ENCODE peak calls at places on chromosomes 1 and 21, in six cellular contexts. E is iris pigment epithelial cell, K is mesenteric fat pad, I is left ventricle myocardium inferior, Y is A673, H is upper lobe of right lung. U is an unnamed sample.

GRCh38 chr1:14479865-14480264 is 118.6 kb upstream of the KAZN start:
- DNase-seq in E (peak; percentile 8), K (no peak), I (no peak), Y (no peak), H (no peak), U (no peak)

GRCh38 chr1:98556521-98557158 is 104.9 kb upstream of the SNX7 start:
- DNase-seq in E (peak; percentile 25), K (no peak), I (no peak), Y (peak; percentile 65), H (no peak), U (peak; percentile 51)

GRCh38 chr1:159980076-159980475 is 26.0 kb upstream of the SLAMF9 start:
- DNase-seq in E (no peak), K (no peak), I (no peak), Y (no peak), H (no peak), U (no peak)

GRCh38 chr1:199460933-199461332 is 566.6 kb upstream of the NR5A2 start:
- DNase-seq in E (peak; percentile 36), K (no peak), I (no peak), Y (peak; percentile 41), H (no peak), U (peak; percentile 20)

GRCh38 chr21:31623664-31624063 is 35.8 kb upstream of the SOD1 start:
- DNase-seq in E (peak; percentile 9), K (no peak), I (no peak), Y (peak; percentile 17), H (no peak), U (no peak)

GRCh38 chr1:247212914-247213617 is 41.2 kb upstream of the ZNF124 start:
- DNase-seq in E (no peak), K (no peak), I (no peak), Y (no peak), H (no peak), U (no peak)

GRCh38 chr1:27605796-27606707 is 2.1 kb upstream of the AHDC1 start:
- DNase-seq in E (peak; percentile 52), K (no peak), I (no peak), Y (peak; percentile 81), H (no peak), U (peak; percentile 76)

GRCh38 chr1:111988743-111989453 is 570 bp downstream of the KCND3 start:
- DNase-seq in E (no peak), K (no peak), I (peak; percentile 31), Y (no peak), H (peak; percentile 70), U (peak; percentile 15)

GRCh38 chr21:38807481-38807880 is 1.8 kb downstream of the ETS2 start:
- DNase-seq in E (peak; percentile 47), K (no peak), I (no peak), Y (peak; percentile 21), H (no peak), U (peak; percentile 28)

GRCh38 chr1:157948547-157949152 is 44.8 kb upstream of the KIRREL1 start:
- DNase-seq in E (peak; percentile 44), K (no peak), I (peak; percentile 33), Y (peak; percentile 79), H (no peak), U (peak; percentile 56)

GRCh38 chr21:17636711-17637110 is 24.0 kb upstream of the BTG3 start:
- DNase-seq in E (no peak), K (no peak), I (no peak), Y (no peak), H (no peak), U (peak; percentile 2)

GRCh38 chr1:172149377-172149776 is 271.1 kb upstream of the C1orf105 start:
- DNase-seq in E (no peak), K (no peak), I (no peak), Y (no peak), H (no peak), U (peak; percentile 29)

GRCh38 chr1:151832318-151832984 is 849 bp upstream of the RORC start:
- DNase-seq in E (peak; percentile 49), K (no peak), I (peak; percentile 84), Y (no peak), H (peak; percentile 95), U (peak; percentile 88)

GRCh38 chr1:157932082-157932481 is 61.4 kb upstream of the KIRREL1 start:
- DNase-seq in E (peak; percentile 50), K (no peak), I (no peak), Y (peak; percentile 11), H (no peak), U (peak; percentile 57)

GRCh38 chr1:226479432-226479831 is 69.1 kb upstream of the STUM start:
- DNase-seq in E (peak; percentile 38), K (no peak), I (no peak), Y (no peak), H (no peak), U (no peak)

GRCh38 chr1:20483833-20484525 is 2.0 kb downstream of the CAMK2N1 start:
- DNase-seq in E (peak; percentile 48), K (no peak), I (no peak), Y (peak; percentile 7), H (peak; percentile 48), U (peak; percentile 55)

GRCh38 chr1:82880506-82880905 is 1079.8 kb downstream of the ADGRL2 start:
- DNase-seq in E (no peak), K (no peak), I (no peak), Y (no peak), H (no peak), U (no peak)

GRCh38 chr1:161311595-161312181 is 1.9 kb upstream of the MPZ start:
- DNase-seq in E (no peak), K (no peak), I (no peak), Y (no peak), H (no peak), U (no peak)

GRCh38 chr1:43522776-43523480 is 7.8 kb upstream of the PTPRF start:
- DNase-seq in E (peak; percentile 87), K (no peak), I (no peak), Y (no peak), H (peak; percentile 61), U (peak; percentile 93)

GRCh38 chr1:162697140-162697895 is 65.1 kb downstream of the DDR2 start:
- DNase-seq in E (no peak), K (no peak), I (no peak), Y (no peak), H (no peak), U (no peak)

GRCh38 chr1:163443863-163444262 is 122.1 kb downstream of the NUF2 start:
- DNase-seq in E (no peak), K (no peak), I (no peak), Y (no peak), H (no peak), U (no peak)

GRCh38 chr1:212646588-212646987 is 38.0 kb downstream of the ATF3 start:
- DNase-seq in E (no peak), K (no peak), I (no peak), Y (no peak), H (no peak), U (no peak)

GRCh38 chr1:156062189-156062588 is 1.2 kb downstream of the RAB25 start:
- DNase-seq in E (no peak), K (no peak), I (no peak), Y (no peak), H (no peak), U (peak; percentile 53)

GRCh38 chr1:14345925-14346550 is 252.4 kb upstream of the KAZN start:
- DNase-seq in E (peak; percentile 10), K (no peak), I (no peak), Y (no peak), H (no peak), U (peak; percentile 67)

GRCh38 chr1:40704817-40705733 is 13.6 kb downstream of the NFYC start:
- DNase-seq in E (no peak), K (no peak), I (no peak), Y (no peak), H (no peak), U (no peak)

GRCh38 chr21:42218836-42219605 is at the start of gene ABCG1:
- DNase-seq in E (peak; percentile 13), K (peak; percentile 89), I (peak; percentile 54), Y (peak; percentile 28), H (peak; percentile 82), U (peak; percentile 20)

GRCh38 chr1:185567006-185567405 is 167.2 kb upstream of the HMCN1 start:
- DNase-seq in E (peak; percentile 67), K (no peak), I (no peak), Y (peak; percentile 45), H (no peak), U (peak; percentile 82)

GRCh38 chr1:107442545-107442944 is 301.7 kb downstream of the NTNG1 start:
- DNase-seq in E (no peak), K (no peak), I (no peak), Y (no peak), H (no peak), U (no peak)

GRCh38 chr1:165344736-165345135 is 11.8 kb downstream of the LMX1A start:
- DNase-seq in E (no peak), K (no peak), I (no peak), Y (no peak), H (no peak), U (no peak)

GRCh38 chr1:18292531-18292930 is 184.9 kb downstream of the IGSF21 start:
- DNase-seq in E (no peak), K (no peak), I (no peak), Y (no peak), H (no peak), U (no peak)

GRCh38 chr1:99935534-99935933 is 34.3 kb upstream of the SLC35A3 start:
- DNase-seq in E (no peak), K (no peak), I (no peak), Y (no peak), H (no peak), U (no peak)

GRCh38 chr1:171742577-171742922 is 685 bp upstream of the VAMP4 start:
- DNase-seq in E (peak; percentile 50), K (no peak), I (peak; percentile 20), Y (peak; percentile 43), H (peak; percentile 67), U (peak; percentile 81)

GRCh38 chr1:100631015-100631521 is 88.5 kb upstream of the VCAM1 start:
- DNase-seq in E (peak; percentile 98), K (no peak), I (no peak), Y (no peak), H (no peak), U (peak; percentile 89)

U was measured in GM23248.